ENCODE peak calls at places on chromosomes 1 and 21, in eight cellular contexts. R is NCI-H510A; B is activated naive CD4-positive, alpha-beta T cell; E is NCI-H446; S is hypothalamus; J is nucleus accumbens; C is K562; Q is H54. F is an unnamed sample.

GRCh38 chr1:239067058-239067457 is 319.3 kb upstream of the CHRM3 start:
- DNase-seq in R (no peak), J (no peak), B (no peak), C (no peak), Q (no peak), E (no peak), S (no peak), F (no peak)

GRCh38 chr1:227769047-227769446 is 33.8 kb downstream of the SNAP47 start:
- DNase-seq in J (no peak), C (no peak), R (no peak), E (no peak), S (no peak), B (no peak), Q (no peak), F (no peak)

GRCh38 chr1:205962821-205963221 is 19.6 kb upstream of the SLC26A9 start:
- DNase-seq in S (no peak), Q (no peak), E (no peak), B (no peak), C (no peak), R (no peak), J (no peak), F (no peak)

GRCh38 chr1:170657275-170657853 is 6.6 kb upstream of the PRRX1 start:
- DNase-seq in C (no peak), Q (no peak), J (no peak), B (no peak), R (peak), S (no peak), E (no peak), F (no peak)

GRCh38 chr1:94329986-94330385 is 88.2 kb upstream of the ABCD3 start:
- DNase-seq in R (no peak), B (no peak), C (no peak), E (no peak), S (no peak), J (no peak), Q (no peak), F (no peak)

GRCh38 chr21:33817663-33818433 is 97.8 kb downstream of the ATP5PO start:
- DNase-seq in B (no peak), S (no peak), R (no peak), C (no peak), E (peak), J (no peak), Q (no peak), F (no peak)

GRCh38 chr1:201405484-201405831 is 6.3 kb upstream of the LAD1 start:
- DNase-seq in E (no peak), S (no peak), Q (no peak), R (no peak), B (no peak), C (no peak), J (no peak), F (no peak)

GRCh38 chr1:181077576-181078242 is 10.8 kb upstream of the IER5 start:
- DNase-seq in J (no peak), E (no peak), B (no peak), Q (peak), R (no peak), S (no peak), C (no peak), F (no peak)

GRCh38 chr1:37147397-37147831 is 113.1 kb upstream of the GRIK3 start:
- DNase-seq in C (no peak), B (no peak), J (no peak), E (peak), Q (no peak), S (no peak), R (no peak), F (no peak)

GRCh38 chr1:1183833-1184775 is 10.4 kb downstream of the TTLL10 start:
- DNase-seq in R (no peak), C (peak), J (no peak), B (no peak), S (no peak), Q (no peak), E (no peak), F (no peak)

GRCh38 chr1:173917635-173918493 is 737 bp upstream of the SERPINC1 start:
- DNase-seq in S (no peak), C (no peak), E (no peak), Q (no peak), B (no peak), R (peak), J (no peak), F (no peak)

GRCh38 chr21:29072873-29073221 is 601 bp downstream of the CCT8 start:
- DNase-seq in Q (no peak), R (no peak), E (peak), J (no peak), S (no peak), C (no peak), B (no peak), F (no peak)

GRCh38 chr1:224052767-224053166 is 61.1 kb upstream of the FBXO28 start:
- DNase-seq in Q (peak), E (no peak), C (no peak), B (no peak), J (no peak), R (no peak), S (no peak), F (no peak)

GRCh38 chr1:183757061-183757460 is 47.9 kb upstream of the RGL1 start:
- DNase-seq in C (no peak), S (no peak), B (no peak), Q (peak), E (no peak), J (no peak), R (no peak), F (no peak)

GRCh38 chr1:12610305-12610935 is 7.6 kb downstream of the DHRS3 start:
- DNase-seq in R (no peak), S (no peak), B (no peak), Q (no peak), E (no peak), J (no peak), C (no peak), F (no peak)

GRCh38 chr1:207941664-207942063 is 30.7 kb upstream of the CD34 start:
- DNase-seq in C (no peak), Q (no peak), E (peak), R (no peak), S (no peak), B (no peak), J (peak), F (no peak)

GRCh38 chr1:235366286-235366685 is 941 bp upstream of the TBCE start:
- DNase-seq in B (no peak), C (peak), J (no peak), Q (no peak), R (no peak), S (no peak), E (no peak), F (no peak)

GRCh38 chr1:236700903-236701302 is 14.6 kb downstream of the ACTN2 start:
- DNase-seq in Q (no peak), R (no peak), B (no peak), C (no peak), E (no peak), S (no peak), J (no peak), F (no peak)

GRCh38 chr1:47431534-47431933 is 6.3 kb upstream of the FOXD2 start:
- DNase-seq in B (no peak), C (no peak), Q (no peak), E (no peak), J (no peak), S (no peak), R (no peak), F (no peak)

GRCh38 chr1:28244549-28245251 is 8.8 kb downstream of the ATP5IF1 start:
- DNase-seq in C (no peak), E (no peak), B (no peak), Q (no peak), S (no peak), J (no peak), R (no peak), F (no peak)

GRCh38 chr1:184255560-184255959 is 131.3 kb upstream of the C1orf21 start:
- DNase-seq in C (no peak), S (no peak), B (no peak), E (no peak), Q (no peak), J (no peak), R (no peak), F (no peak)

GRCh38 chr1:70818391-70818790 is 229.2 kb downstream of the PTGER3 start:
- DNase-seq in S (no peak), Q (no peak), R (no peak), C (no peak), E (no peak), B (no peak), J (no peak), F (no peak)

GRCh38 chr1:192620096-192620495 is 15.9 kb upstream of the RGS13 start:
- DNase-seq in S (no peak), C (no peak), E (no peak), B (no peak), J (no peak), Q (no peak), R (no peak), F (no peak)